ENCODE peak calls at places on chromosome 7, in six cellular contexts. One of them, this sample, is unnamed.
A peak's percentile ranks its signal among the peaks of the same experiment; 100 is the strongest.

GRCh38 chr7:79091661-79092060 is 361.8 kb downstream of the MAGI2 start:
- DNase-seq in A673: peak; percentile 6
- DNase-seq in colonic mucosa: no peak
- DNase-seq in GM23248: peak; percentile 45
- DNase-seq in HCT116: no peak
- DNase-seq in cardiac muscle cell: no peak
- DNase-seq in this sample: no peak

GRCh38 chr7:155846936-155847335 is 34.7 kb upstream of the SHH start:
- DNase-seq in cardiac muscle cell: no peak
- DNase-seq in GM23248: no peak
- DNase-seq in A673: no peak
- DNase-seq in HCT116: no peak
- DNase-seq in colonic mucosa: no peak
- DNase-seq in this sample: no peak

GRCh38 chr7:49396194-49396593 is 377.2 kb upstream of the VWC2 start:
- DNase-seq in HCT116: no peak
- DNase-seq in A673: no peak
- DNase-seq in cardiac muscle cell: no peak
- DNase-seq in GM23248: no peak
- DNase-seq in colonic mucosa: no peak
- DNase-seq in this sample: no peak

GRCh38 chr7:87474533-87475358 is 734 bp downstream of the ABCB4 start:
- DNase-seq in A673: no peak
- DNase-seq in GM23248: peak; percentile 84
- DNase-seq in colonic mucosa: peak; percentile 32
- DNase-seq in HCT116: no peak
- DNase-seq in cardiac muscle cell: no peak
- DNase-seq in this sample: no peak

GRCh38 chr7:127877951-127878350 is 153.3 kb downstream of the LRRC4 start:
- DNase-seq in HCT116: no peak
- DNase-seq in GM23248: no peak
- DNase-seq in cardiac muscle cell: no peak
- DNase-seq in colonic mucosa: no peak
- DNase-seq in A673: no peak
- DNase-seq in this sample: no peak

GRCh38 chr7:99308461-99309074 is 17.1 kb upstream of the ARPC1A start:
- DNase-seq in A673: no peak
- DNase-seq in cardiac muscle cell: no peak
- DNase-seq in GM23248: peak; percentile 93
- DNase-seq in HCT116: no peak
- DNase-seq in colonic mucosa: no peak
- DNase-seq in this sample: no peak

GRCh38 chr7:682810-683209 is 43.7 kb upstream of the DNAAF5 start:
- DNase-seq in GM23248: no peak
- DNase-seq in colonic mucosa: no peak
- DNase-seq in HCT116: no peak
- DNase-seq in cardiac muscle cell: no peak
- DNase-seq in A673: no peak
- DNase-seq in this sample: no peak

GRCh38 chr7:90474284-90475210 is 5.1 kb downstream of the PTTG1IP2 start:
- DNase-seq in colonic mucosa: no peak
- DNase-seq in cardiac muscle cell: no peak
- DNase-seq in A673: peak; percentile 54
- DNase-seq in HCT116: peak; percentile 8
- DNase-seq in GM23248: peak; percentile 92
- DNase-seq in this sample: no peak

GRCh38 chr7:95725170-95725569 is 47.2 kb upstream of the DYNC1I1 start:
- DNase-seq in GM23248: peak; percentile 12
- DNase-seq in colonic mucosa: no peak
- DNase-seq in HCT116: no peak
- DNase-seq in A673: peak; percentile 32
- DNase-seq in cardiac muscle cell: peak; percentile 24
- DNase-seq in this sample: no peak

GRCh38 chr7:158572000-158572828 is 15.4 kb downstream of the PTPRN2 start:
- DNase-seq in A673: peak; percentile 49
- DNase-seq in HCT116: no peak
- DNase-seq in cardiac muscle cell: no peak
- DNase-seq in GM23248: no peak
- DNase-seq in colonic mucosa: no peak
- DNase-seq in this sample: no peak

GRCh38 chr7:72017756-72018155 is 394.4 kb downstream of the CALN1 start:
- DNase-seq in cardiac muscle cell: no peak
- DNase-seq in GM23248: no peak
- DNase-seq in A673: no peak
- DNase-seq in colonic mucosa: no peak
- DNase-seq in HCT116: no peak
- DNase-seq in this sample: no peak

GRCh38 chr7:27746978-27747377 is 7.0 kb downstream of the TAX1BP1 start:
- DNase-seq in colonic mucosa: no peak
- DNase-seq in A673: no peak
- DNase-seq in HCT116: no peak
- DNase-seq in GM23248: peak; percentile 58
- DNase-seq in cardiac muscle cell: no peak
- DNase-seq in this sample: no peak

GRCh38 chr7:26910221-26910620 is 45.8 kb upstream of the SKAP2 start:
- DNase-seq in colonic mucosa: no peak
- DNase-seq in cardiac muscle cell: no peak
- DNase-seq in HCT116: peak; percentile 36
- DNase-seq in GM23248: peak; percentile 82
- DNase-seq in A673: no peak
- DNase-seq in this sample: no peak

GRCh38 chr7:26403640-26404039 is 112.0 kb downstream of the SNX10 start:
- DNase-seq in colonic mucosa: no peak
- DNase-seq in A673: no peak
- DNase-seq in GM23248: no peak
- DNase-seq in cardiac muscle cell: no peak
- DNase-seq in HCT116: no peak
- DNase-seq in this sample: no peak

GRCh38 chr7:5296627-5297226 is 14.0 kb downstream of the SLC29A4 start:
- DNase-seq in GM23248: peak; percentile 29
- DNase-seq in A673: peak; percentile 58
- DNase-seq in colonic mucosa: no peak
- DNase-seq in cardiac muscle cell: peak; percentile 67
- DNase-seq in HCT116: no peak
- DNase-seq in this sample: no peak

GRCh38 chr7:105853931-105854419 is 22.4 kb downstream of the ATXN7L1 start:
- DNase-seq in HCT116: no peak
- DNase-seq in colonic mucosa: no peak
- DNase-seq in cardiac muscle cell: no peak
- DNase-seq in A673: peak; percentile 83
- DNase-seq in GM23248: peak; percentile 50
- DNase-seq in this sample: no peak

GRCh38 chr7:106808967-106809635 is 56.0 kb upstream of the PIK3CG start:
- DNase-seq in HCT116: no peak
- DNase-seq in GM23248: no peak
- DNase-seq in A673: no peak
- DNase-seq in cardiac muscle cell: no peak
- DNase-seq in colonic mucosa: no peak
- DNase-seq in this sample: no peak

GRCh38 chr7:151452141-151452571 is 12.2 kb upstream of the CRYGN start:
- DNase-seq in cardiac muscle cell: no peak
- DNase-seq in colonic mucosa: no peak
- DNase-seq in HCT116: no peak
- DNase-seq in A673: no peak
- DNase-seq in GM23248: no peak
- DNase-seq in this sample: no peak

GRCh38 chr7:80443336-80443735 is 68.5 kb downstream of the GNAT3 start:
- DNase-seq in cardiac muscle cell: no peak
- DNase-seq in A673: no peak
- DNase-seq in colonic mucosa: no peak
- DNase-seq in GM23248: no peak
- DNase-seq in HCT116: no peak
- DNase-seq in this sample: no peak

GRCh38 chr7:4230352-4230751 is 451.7 kb upstream of the FOXK1 start:
- DNase-seq in HCT116: no peak
- DNase-seq in GM23248: no peak
- DNase-seq in colonic mucosa: no peak
- DNase-seq in cardiac muscle cell: no peak
- DNase-seq in A673: no peak
- DNase-seq in this sample: no peak

GRCh38 chr7:96973986-96974385 is 31.4 kb upstream of the DLX6 start:
- DNase-seq in cardiac muscle cell: no peak
- DNase-seq in colonic mucosa: no peak
- DNase-seq in GM23248: peak; percentile 54
- DNase-seq in HCT116: no peak
- DNase-seq in A673: no peak
- DNase-seq in this sample: no peak

GRCh38 chr7:100509213-100509612 is 25.5 kb downstream of the NYAP1 start:
- DNase-seq in HCT116: no peak
- DNase-seq in GM23248: peak; percentile 63
- DNase-seq in A673: peak; percentile 55
- DNase-seq in colonic mucosa: no peak
- DNase-seq in cardiac muscle cell: no peak
- DNase-seq in this sample: no peak

GRCh38 chr7:82810558-82811259 is 352.0 kb downstream of the PCLO start:
- DNase-seq in GM23248: peak; percentile 90
- DNase-seq in A673: peak; percentile 92
- DNase-seq in HCT116: peak; percentile 45
- DNase-seq in colonic mucosa: no peak
- DNase-seq in cardiac muscle cell: peak; percentile 64
- DNase-seq in this sample: no peak

GRCh38 chr7:92520024-92520423 is 8.3 kb downstream of the PEX1 start:
- DNase-seq in HCT116: no peak
- DNase-seq in cardiac muscle cell: no peak
- DNase-seq in GM23248: no peak
- DNase-seq in colonic mucosa: no peak
- DNase-seq in A673: no peak
- DNase-seq in this sample: no peak

GRCh38 chr7:27661776-27662489 is 750 bp downstream of the HIBADH start:
- DNase-seq in GM23248: peak; percentile 62
- DNase-seq in A673: peak; percentile 8
- DNase-seq in colonic mucosa: no peak
- DNase-seq in HCT116: no peak
- DNase-seq in cardiac muscle cell: no peak
- DNase-seq in this sample: no peak

DNA sequence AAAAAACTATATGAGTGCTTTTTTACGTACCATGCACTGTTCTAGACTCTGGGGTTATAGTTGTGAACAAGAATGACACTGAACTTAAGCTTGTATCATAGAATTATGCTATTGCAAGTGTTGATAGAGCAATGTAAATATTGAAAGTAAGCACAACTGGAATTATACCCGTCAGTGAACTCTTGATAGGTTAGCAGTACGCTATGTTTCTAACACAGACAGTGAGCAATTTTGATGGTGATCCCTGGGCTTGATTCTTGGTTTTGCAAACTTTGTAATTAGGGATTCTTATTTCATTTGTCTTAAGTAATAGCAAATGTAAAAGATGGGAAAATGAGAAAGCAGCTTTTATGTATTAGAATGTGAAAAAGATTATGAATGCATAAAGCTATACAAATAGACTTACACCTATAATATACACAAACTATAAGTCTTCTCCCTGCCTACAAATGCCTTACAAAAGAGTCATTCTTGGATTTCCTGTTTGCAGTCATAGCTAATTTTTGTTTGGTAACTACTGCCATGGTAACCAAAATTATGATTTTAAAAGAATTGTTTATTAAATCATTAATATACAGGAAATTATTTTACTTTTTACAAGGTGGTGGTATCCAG is 6.7 kb downstream of the TES start:
- DNase-seq in HCT116: no peak
- DNase-seq in GM23248: peak; percentile 60
- DNase-seq in colonic mucosa: no peak
- DNase-seq in A673: no peak
- DNase-seq in cardiac muscle cell: no peak
- DNase-seq in this sample: no peak
- H3K4me1 ChIP-seq in HCT116: peaks cover 90% of the 10 kb centered on the region
- H3K4me1 ChIP-seq in GM23248: peaks cover 56% of the 10 kb centered on the region
- H3K4me1 ChIP-seq in colonic mucosa: peaks cover 11% of the 10 kb centered on the region
- H3K4me1 ChIP-seq in A673: peaks cover 85% of the 10 kb centered on the region
- H3K4me1 ChIP-seq in cardiac muscle cell: no peaks in the 10 kb centered on the region
- H3K4me1 ChIP-seq in this sample: peaks cover 24% of the 10 kb centered on the region

DNA sequence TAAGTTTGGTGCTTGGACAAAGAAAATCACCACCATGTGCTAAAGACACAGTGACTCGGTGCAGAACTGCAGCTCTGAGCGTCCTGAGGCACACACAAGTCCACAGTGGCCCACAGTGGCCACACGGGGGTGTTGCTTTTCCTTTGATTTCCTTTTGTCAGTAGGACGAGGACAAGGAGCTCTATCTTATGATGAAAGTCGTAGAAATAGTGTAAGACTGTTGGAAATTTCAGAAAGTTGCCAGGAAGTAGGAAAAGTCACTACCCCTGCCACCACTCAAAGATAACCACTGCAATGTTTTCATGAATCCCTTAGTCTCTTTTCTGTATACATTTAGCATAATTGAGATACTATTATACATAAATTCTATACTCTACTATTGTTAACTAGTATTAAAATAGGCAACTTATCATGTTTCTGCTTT is 146.0 kb downstream of the TNS3 start:
- DNase-seq in GM23248: peak; percentile 86
- DNase-seq in cardiac muscle cell: peak; percentile 76
- DNase-seq in colonic mucosa: peak; percentile 76
- DNase-seq in HCT116: peak; percentile 70
- DNase-seq in A673: peak; percentile 53
- DNase-seq in this sample: no peak
- H3K27ac ChIP-seq in GM23248: no peak overlapping the region
- H3K27ac ChIP-seq in cardiac muscle cell: no peak overlapping the region
- H3K27ac ChIP-seq in colonic mucosa: no peak overlapping the region
- H3K27ac ChIP-seq in HCT116: no peak overlapping the region
- H3K27ac ChIP-seq in A673: no peak overlapping the region
- H3K27ac ChIP-seq in this sample: no peak overlapping the region

DNA sequence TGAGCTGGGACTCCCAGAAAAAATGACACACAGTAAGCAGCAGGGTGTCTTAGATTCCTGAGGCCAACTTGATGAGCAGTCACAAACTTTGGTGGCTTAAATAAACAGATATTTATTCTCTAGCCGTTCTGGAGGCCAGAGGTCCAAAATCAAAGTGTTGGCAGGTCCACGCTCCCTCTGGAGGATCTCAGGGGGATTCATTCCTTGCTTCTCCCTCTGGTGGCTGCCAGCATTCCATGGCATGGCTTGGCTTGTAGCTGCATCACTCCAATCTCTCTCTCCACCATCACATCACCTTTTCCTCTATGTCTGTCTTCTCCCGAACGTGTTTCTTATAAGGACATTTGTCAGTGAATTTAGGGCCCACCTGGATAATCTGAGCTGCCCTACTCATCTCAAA is 98.4 kb downstream of the OSBPL3 start:
- DNase-seq in A673: peak; percentile 13
- DNase-seq in GM23248: no peak
- DNase-seq in cardiac muscle cell: no peak
- DNase-seq in colonic mucosa: no peak
- DNase-seq in HCT116: no peak
- DNase-seq in this sample: no peak
- H3K4me1 ChIP-seq in A673: peaks cover 42% of the 10 kb centered on the region
- H3K4me1 ChIP-seq in GM23248: peaks cover 25% of the 10 kb centered on the region
- H3K4me1 ChIP-seq in cardiac muscle cell: no peaks in the 10 kb centered on the region
- H3K4me1 ChIP-seq in colonic mucosa: no peaks in the 10 kb centered on the region
- H3K4me1 ChIP-seq in HCT116: peaks cover 6% of the 10 kb centered on the region
- H3K4me1 ChIP-seq in this sample: peaks cover 6% of the 10 kb centered on the region

DNA sequence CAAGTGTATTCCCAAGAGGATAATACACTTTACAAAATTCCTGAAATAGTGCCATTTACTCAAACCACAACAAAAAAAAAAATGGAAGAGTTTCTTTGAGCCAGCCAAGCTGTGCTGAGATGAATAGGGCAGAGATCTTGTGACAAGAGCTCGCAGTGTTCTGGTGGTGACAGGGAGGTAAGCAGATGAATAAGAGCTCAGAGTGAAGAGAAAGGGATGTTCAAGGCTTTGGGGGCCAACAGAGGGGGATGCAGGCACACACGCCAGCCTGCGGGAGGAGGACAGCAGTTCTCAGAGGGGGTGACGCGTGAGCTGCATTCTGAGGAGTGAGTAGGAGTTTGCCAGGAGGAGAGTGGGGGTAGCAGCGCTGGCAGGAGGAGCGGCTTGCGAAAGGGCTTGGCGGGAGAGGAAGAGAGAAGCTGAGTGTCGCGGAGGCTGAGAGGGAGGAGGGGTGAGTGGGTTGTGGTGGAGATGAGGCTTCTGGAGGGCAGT is 194.4 kb upstream of the IMMP2L start:
- DNase-seq in cardiac muscle cell: no peak
- DNase-seq in HCT116: no peak
- DNase-seq in GM23248: peak; percentile 78
- DNase-seq in colonic mucosa: peak; percentile 30
- DNase-seq in A673: peak; percentile 79
- DNase-seq in this sample: no peak
- H3K27ac ChIP-seq in cardiac muscle cell: no peak overlapping the region
- H3K27ac ChIP-seq in HCT116: no peak overlapping the region
- H3K27ac ChIP-seq in GM23248: peak overlapping the region; percentile 68
- H3K27ac ChIP-seq in colonic mucosa: no peak overlapping the region
- H3K27ac ChIP-seq in A673: no peak overlapping the region
- H3K27ac ChIP-seq in this sample: no peak overlapping the region